ENCODE peak calls at places on chromosomes 2 and 18, in nine cellular contexts. U is astrocyte of the cerebellum, H is mammary epithelial cell, W is fibroblast of lung, F is mucosa of descending colon, M is MM.1S, Y is kidney, V is left lung, D is IMR-90. R is an unnamed sample.

GRCh38 chr2:28356095-28356911 is 36.4 kb upstream of the FOSL2 start:
- DNase-seq in U (peak; percentile 49), H (peak; percentile 41), W (peak; percentile 81), F (peak; percentile 92), M (no peak), Y (peak; percentile 97), V (peak; percentile 88), D (peak; percentile 91), R (peak; percentile 85)

GRCh38 chr2:240464514-240465241 is 29.2 kb downstream of the GPC1 start:
- DNase-seq in U (no peak), H (no peak), W (no peak), F (peak; percentile 26), M (no peak), Y (peak; percentile 68), V (peak; percentile 70), D (no peak), R (no peak)

GRCh38 chr2:182941939-182942338 is 75.5 kb upstream of the FRZB start:
- DNase-seq in U (no peak), H (no peak), W (no peak), F (no peak), M (no peak), Y (no peak), V (no peak), D (peak; percentile 70), R (no peak)

GRCh38 chr18:36821681-36822080 is 7.1 kb downstream of the TPGS2 start:
- DNase-seq in U (no peak), H (no peak), W (no peak), F (no peak), M (no peak), Y (no peak), V (no peak), D (no peak), R (no peak)

GRCh38 chr2:37615808-37616673 is 55.4 kb downstream of the CDC42EP3 start:
- DNase-seq in U (no peak), H (no peak), W (no peak), F (peak; percentile 57), M (peak; percentile 18), Y (peak; percentile 71), V (peak; percentile 83), D (no peak), R (no peak)

GRCh38 chr2:188577231-188577630 is 285.6 kb downstream of the GULP1 start:
- DNase-seq in U (no peak), H (no peak), W (no peak), F (no peak), M (no peak), Y (no peak), V (no peak), D (no peak), R (no peak)

GRCh38 chr2:69798909-69799526 is 30.4 kb upstream of the GMCL1 start:
- DNase-seq in U (peak; percentile 9), H (peak; percentile 88), W (peak; percentile 94), F (no peak), M (peak; percentile 76), Y (no peak), V (no peak), D (peak; percentile 84), R (peak; percentile 29)

GRCh38 chr18:58216071-58216471 is 172.0 kb downstream of the NEDD4L start:
- DNase-seq in U (no peak), H (peak; percentile 75), W (peak; percentile 56), F (no peak), M (no peak), Y (no peak), V (no peak), D (no peak), R (no peak)

GRCh38 chr2:101998556-101999121 is 6.9 kb downstream of the IL1R2 start:
- DNase-seq in U (no peak), H (no peak), W (no peak), F (no peak), M (no peak), Y (no peak), V (no peak), D (no peak), R (no peak)

GRCh38 chr2:85539361-85540130 is 578 bp downstream of the MAT2A start:
- DNase-seq in U (no peak), H (peak; percentile 64), W (peak; percentile 61), F (peak; percentile 84), M (peak; percentile 46), Y (peak; percentile 94), V (peak; percentile 91), D (peak; percentile 61), R (no peak)

GRCh38 chr2:201536046-201536445 is 84.5 kb downstream of the STRADB start:
- DNase-seq in U (no peak), H (no peak), W (no peak), F (no peak), M (no peak), Y (no peak), V (no peak), D (no peak), R (no peak)

GRCh38 chr2:239935789-239936758 is 89.1 kb downstream of the NDUFA10 start:
- DNase-seq in U (no peak), H (no peak), W (no peak), F (no peak), M (no peak), Y (peak; percentile 52), V (peak; percentile 53), D (no peak), R (no peak)

GRCh38 chr2:132438650-132439030 is 22.0 kb downstream of the GPR39 start:
- DNase-seq in U (peak; percentile 36), H (peak; percentile 98), W (peak; percentile 89), F (no peak), M (no peak), Y (no peak), V (no peak), D (peak; percentile 97), R (peak; percentile 17)

GRCh38 chr18:27959101-27959500 is 217.8 kb downstream of the CDH2 start:
- DNase-seq in U (no peak), H (no peak), W (peak; percentile 6), F (no peak), M (no peak), Y (no peak), V (no peak), D (peak; percentile 24), R (no peak)

GRCh38 chr2:170770304-170771048 is at the start of gene ERICH2:
- DNase-seq in U (no peak), H (peak; percentile 84), W (peak; percentile 62), F (peak; percentile 88), M (peak; percentile 82), Y (peak; percentile 92), V (peak; percentile 94), D (peak; percentile 30), R (no peak)
- TF ChIP-seq CTCF in U (peak; percentile 37), H (peak; percentile 37), W (peak; percentile 39), F (no peak), M (peak; percentile 47), Y (no peak), V (no peak), D (no peak), R (peak; percentile 33)

GRCh38 chr2:226994775-226995174 is 158.9 kb downstream of the RHBDD1 start:
- DNase-seq in U (no peak), H (no peak), W (no peak), F (no peak), M (no peak), Y (no peak), V (no peak), D (no peak), R (no peak)

GRCh38 chr2:226999676-227000075 is 163.8 kb downstream of the RHBDD1 start:
- DNase-seq in U (no peak), H (no peak), W (no peak), F (no peak), M (no peak), Y (no peak), V (no peak), D (no peak), R (no peak)

GRCh38 chr2:226993171-226993570 is 157.3 kb downstream of the RHBDD1 start:
- DNase-seq in U (no peak), H (peak; percentile 20), W (no peak), F (no peak), M (no peak), Y (no peak), V (no peak), D (no peak), R (no peak)

GRCh38 chr2:226991663-226992062 is 155.8 kb downstream of the RHBDD1 start:
- DNase-seq in U (no peak), H (no peak), W (no peak), F (no peak), M (no peak), Y (no peak), V (no peak), D (no peak), R (no peak)

GRCh38 chr2:226995625-226996041 is 159.8 kb downstream of the RHBDD1 start:
- DNase-seq in U (peak; percentile 79), H (peak; percentile 6), W (peak; percentile 94), F (peak; percentile 47), M (no peak), Y (peak; percentile 88), V (peak; percentile 72), D (peak; percentile 77), R (no peak)
- H3K4me3 ChIP-seq in U (no peak overlapping the region), H (no peak overlapping the region), W (no peak overlapping the region), F (no peak overlapping the region), M (no peak overlapping the region), Y (no peak overlapping the region), V (no peak overlapping the region), D (no peak overlapping the region), R (no peak overlapping the region)

DNA sequence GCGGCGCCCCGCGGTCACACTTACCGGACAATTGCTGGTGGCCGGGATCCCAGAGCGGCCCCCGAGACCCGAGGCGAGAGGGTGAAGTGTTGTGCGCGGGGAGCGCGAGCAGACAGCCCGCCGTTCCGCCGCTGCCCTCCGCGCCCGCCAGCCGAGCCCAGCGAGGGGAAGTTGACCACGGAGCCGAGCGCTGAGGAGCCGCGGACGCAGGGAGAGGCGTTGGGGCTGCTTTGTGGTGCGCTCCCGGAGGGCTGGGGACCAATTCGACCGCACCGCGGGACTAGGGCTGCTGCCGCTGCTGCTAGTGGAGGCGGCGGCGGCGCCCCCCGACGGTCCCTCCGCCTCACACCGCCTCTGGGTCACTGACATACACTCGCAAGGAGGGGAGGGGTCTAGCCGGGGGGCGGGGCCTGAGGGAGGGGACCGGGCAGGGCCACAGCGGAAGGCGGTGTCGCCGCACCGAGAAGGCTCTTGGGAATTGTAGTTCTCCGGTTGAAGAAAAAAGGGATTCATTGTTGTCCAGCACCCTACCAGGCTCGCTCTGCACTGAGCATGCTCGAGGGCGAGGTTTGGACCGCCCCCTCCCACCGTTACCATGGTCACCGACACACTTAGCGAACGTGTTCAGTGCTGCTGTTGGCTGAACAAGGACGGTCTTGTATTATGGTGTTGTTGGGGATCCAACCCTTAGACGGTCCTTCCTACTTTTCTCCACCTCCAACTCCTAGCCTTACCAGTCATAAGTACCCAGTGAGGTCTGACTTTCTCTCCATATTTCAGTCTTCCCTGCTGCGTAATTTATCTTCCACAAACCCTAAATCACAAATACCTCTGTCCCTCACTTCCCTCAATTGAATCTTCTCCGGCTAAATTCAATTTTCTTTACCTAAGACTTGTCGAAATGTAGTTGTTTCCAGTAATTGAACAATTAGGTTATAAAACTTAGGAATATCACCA is at the start of gene PELI1:
- DNase-seq in U (peak; percentile 94), H (peak; percentile 99), W (peak; percentile 98), F (peak; percentile 98), M (peak; percentile 95), Y (peak; percentile 99), V (peak; percentile 96), D (peak; percentile 95), R (peak; percentile 95)
- TF ChIP-seq CTCF in U (peak; percentile 12), H (peak; percentile 41), W (peak; percentile 3), F (no peak), M (peak; percentile 24), Y (no peak), V (no peak), D (peak; percentile 20), R (peak; percentile 26)

DNA sequence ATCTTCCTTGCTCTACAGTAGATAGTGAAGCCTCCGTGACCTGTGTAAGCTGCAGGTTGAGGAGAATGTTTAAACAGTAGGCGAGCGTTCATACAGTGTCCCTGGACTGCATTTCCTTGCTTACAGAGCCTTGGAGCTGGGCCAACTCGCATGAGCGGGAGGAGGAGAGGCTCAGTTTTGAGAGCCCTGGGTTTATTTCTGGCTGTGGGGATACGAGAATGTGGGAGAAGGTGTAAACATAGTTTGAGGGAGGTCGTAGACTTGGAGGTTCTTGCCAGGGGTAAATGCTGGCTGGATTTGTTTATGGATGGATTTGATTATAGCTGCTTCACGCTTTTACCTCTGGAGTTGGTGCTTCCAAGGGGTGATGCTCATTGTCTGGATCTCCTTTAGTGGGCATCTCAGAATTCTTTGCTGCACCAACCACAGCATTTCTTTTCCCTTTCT is 20.8 kb downstream of the CRIM1 start:
- DNase-seq in U (peak; percentile 70), H (no peak), W (peak; percentile 53), F (peak; percentile 84), M (no peak), Y (peak; percentile 89), V (peak; percentile 79), D (peak; percentile 60), R (no peak)
- H3K4me3 ChIP-seq in U (no peak overlapping the region), H (no peak overlapping the region), W (no peak overlapping the region), F (no peak overlapping the region), M (no peak overlapping the region), Y (no peak overlapping the region), V (no peak overlapping the region), D (no peak overlapping the region), R (no peak overlapping the region)